ENCODE peak calls at places on chromosomes 4 and X, in four cellular contexts. A, E, N and T are unnamed samples. For H3K4me1 and H3K9me3, the result is how much of the 10 kb centered on the place peaks cover.

GRCh38 chr4:81946996-81947395 is 426.8 kb downstream of the HNRNPD start:
- DNase-seq in A (no peak), E (no peak), N (no peak), T (no peak)

GRCh38 chr4:76384052-76384451 is 36.9 kb downstream of the CCDC158 start:
- DNase-seq in A (no peak), E (peak), N (no peak), T (no peak)

GRCh38 chrX:131752493-131753198 is 208.8 kb downstream of the OR13H1 start:
- DNase-seq in A (peak), E (peak), N (peak), T (peak)

GRCh38 chrX:29295987-29296680 is 708.9 kb downstream of the IL1RAPL1 start:
- DNase-seq in A (no peak), E (no peak), N (no peak), T (no peak)

GRCh38 chr4:90958256-90958895 is 831.2 kb downstream of the CCSER1 start:
- DNase-seq in A (no peak), E (peak), N (no peak), T (no peak)

GRCh38 chr4:128229458-128229805 is 58.2 kb downstream of the PGRMC2 start:
- DNase-seq in A (no peak), E (no peak), N (no peak), T (no peak)

GRCh38 chr4:8589831-8590545 is 2.6 kb upstream of the CPZ start:
- DNase-seq in A (no peak), E (no peak), N (no peak), T (no peak)

GRCh38 chr4:113976937-113977855 is 2.3 kb downstream of the ARSJ start:
- DNase-seq in A (no peak), E (no peak), N (no peak), T (no peak)

GRCh38 chr4:174210354-174210753 is 73.1 kb downstream of the FBXO8 start:
- DNase-seq in A (no peak), E (no peak), N (no peak), T (no peak)

GRCh38 chrX:15739886-15740285 is 1.8 kb downstream of the CA5B start:
- DNase-seq in A (no peak), E (no peak), N (no peak), T (no peak)

GRCh38 chr4:90718926-90719325 is 591.7 kb downstream of the CCSER1 start:
- DNase-seq in A (no peak), E (no peak), N (no peak), T (no peak)

GRCh38 chr4:107666134-107666533 is 53.9 kb downstream of the PAPSS1 start:
- DNase-seq in A (no peak), E (peak), N (no peak), T (no peak)

GRCh38 chr4:73600917-73601316 is 19.3 kb downstream of the RASSF6 start:
- DNase-seq in A (no peak), E (no peak), N (no peak), T (no peak)

GRCh38 chrX:46758163-46758955 is 559 bp downstream of the SLC9A7 start:
- DNase-seq in A (no peak), E (peak), N (no peak), T (peak)

GRCh38 chr4:115187136-115187535 is 73.7 kb upstream of the NDST4 start:
- DNase-seq in A (no peak), E (no peak), N (no peak), T (no peak)

GRCh38 chrX:41047878-41048534 is 37.2 kb upstream of the USP9X start:
- DNase-seq in A (no peak), E (peak), N (no peak), T (peak)

GRCh38 chr4:59814402-59814801 is 1385.7 kb upstream of the ADGRL3 start:
- DNase-seq in A (no peak), E (no peak), N (no peak), T (no peak)

GRCh38 chr4:113433116-113433515 is 328.4 kb downstream of the CAMK2D start:
- DNase-seq in A (no peak), E (no peak), N (no peak), T (no peak)

GRCh38 chr4:185139736-185140135 is 3.3 kb upstream of the SLC25A4 start:
- DNase-seq in A (no peak), E (no peak), N (no peak), T (no peak)

GRCh38 chrX:21991504-21991903 is 40.6 kb upstream of the PHEX start:
- DNase-seq in A (no peak), E (no peak), N (no peak), T (no peak)

GRCh38 chr4:110130578-110131358 is 67.6 kb downstream of the ELOVL6 start:
- DNase-seq in A (no peak), E (no peak), N (no peak), T (no peak)

GRCh38 chr4:6262176-6262575 is 7.5 kb upstream of the WFS1 start:
- DNase-seq in A (no peak), E (no peak), N (no peak), T (no peak)

GRCh38 chr4:102036619-102037376 is 246.3 kb downstream of the BANK1 start:
- DNase-seq in A (no peak), E (no peak), N (no peak), T (no peak)
- TF ChIP-seq EP300 in A (no peak), E (no peak), N (no peak), T (no peak)

GRCh38 chr4:108850407-108850709 is 87.5 kb upstream of the ETNPPL start:
- DNase-seq in A (no peak), E (no peak), N (no peak), T (no peak)
- H3K4me1 ChIP-seq in A (under half), E (under half), N (under half), T (under half)

GRCh38 chrX:73852022-73852421 is 289.0 kb downstream of the CHIC1 start:
- DNase-seq in A (no peak), E (no peak), N (no peak), T (no peak)

GRCh38 chrX:73851014-73852009 is 288.3 kb downstream of the CHIC1 start:
- DNase-seq in A (peak), E (no peak), N (peak), T (peak)

GRCh38 chrX:73847991-73848390 is 285.0 kb downstream of the CHIC1 start:
- DNase-seq in A (no peak), E (no peak), N (no peak), T (no peak)

GRCh38 chrX:73849054-73849453 is 286.1 kb downstream of the CHIC1 start:
- DNase-seq in A (no peak), E (no peak), N (no peak), T (no peak)

GRCh38 chrX:73850124-73851013 is 287.4 kb downstream of the CHIC1 start:
- DNase-seq in A (peak), E (peak), N (peak), T (peak)
- H3K9me3 ChIP-seq in A (under half), E (under half), N (under half), T (under half)

GRCh38 chr4:101355767-101356702 is 8.7 kb upstream of the PPP3CA start:
- DNase-seq in A (no peak), E (peak), N (no peak), T (no peak)
- TF ChIP-seq EP300 in A (no peak), E (no peak), N (no peak), T (no peak)

GRCh38 chrX:12958461-12958860 is 16.4 kb upstream of the TMSB4X start:
- DNase-seq in A (no peak), E (no peak), N (no peak), T (no peak)
- H3K4me1 ChIP-seq in A (under half), E (under half), N (under half), T (under half)

GRCh38 chrX:37834937-37835336 is 12.4 kb downstream of the DYNLT3 start:
- DNase-seq in A (no peak), E (no peak), N (no peak), T (no peak)
- H3K9me3 ChIP-seq in A (under half), E (under half), N (under half), T (under half)

GRCh38 chrX:9341305-9342201 is 123.3 kb upstream of the TBL1X start:
- DNase-seq in A (peak), E (peak), N (peak), T (peak)
- TF ChIP-seq EP300 in A (no peak), E (peak), N (no peak), T (no peak)

GRCh38 chr4:143399113-143399949 is 62.7 kb downstream of the GAB1 start:
- DNase-seq in A (no peak), E (peak), N (no peak), T (no peak)

GRCh38 chr4:143396695-143397094 is 60.0 kb downstream of the GAB1 start:
- DNase-seq in A (no peak), E (no peak), N (no peak), T (no peak)

GRCh38 chr4:143400082-143400481 is 63.4 kb downstream of the GAB1 start:
- DNase-seq in A (no peak), E (no peak), N (no peak), T (no peak)

GRCh38 chr4:143397335-143397734 is 60.7 kb downstream of the GAB1 start:
- DNase-seq in A (no peak), E (no peak), N (no peak), T (no peak)

DNA sequence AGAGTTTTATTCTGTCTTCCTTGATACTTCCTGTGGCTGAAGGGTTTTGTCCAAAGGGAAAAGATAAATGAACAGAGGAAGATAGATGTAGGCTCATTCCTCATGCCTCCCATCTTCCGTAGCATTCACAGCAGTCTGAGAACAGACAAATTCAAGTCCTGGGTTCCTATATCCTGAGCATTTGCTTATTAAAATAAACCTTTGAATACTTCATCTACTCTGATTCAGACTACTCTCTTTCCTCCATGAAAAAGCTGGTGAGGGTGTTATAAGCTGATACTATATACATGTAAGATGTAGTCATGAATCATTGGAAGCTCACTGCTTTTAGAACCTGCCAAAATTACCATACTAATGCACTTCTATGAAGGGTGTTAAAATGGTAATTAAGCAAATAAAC is 61.2 kb downstream of the GAB1 start:
- DNase-seq in A (no peak), E (no peak), N (no peak), T (no peak)
- H3K4me1 ChIP-seq in A (half or more), E (under half), N (half or more), T (half or more)

GRCh38 chrX:43333543-43333942 is 322.6 kb upstream of the MAOA start:
- DNase-seq in A (no peak), E (no peak), N (no peak), T (no peak)

GRCh38 chrX:43328358-43328946 is 327.6 kb upstream of the MAOA start:
- DNase-seq in A (no peak), E (no peak), N (no peak), T (no peak)
- H3K9me3 ChIP-seq in A (under half), E (under half), N (under half), T (under half)